ENCODE peak calls at places on chromosomes 16 and 17, in seven cellular contexts. B is breast epithelium; U is uterus; J is left ventricle myocardium inferior; W is SJCRH30; Q is CD8-positive, alpha-beta memory T cell; K is naive thymus-derived CD4-positive, alpha-beta T cell. C is an unnamed sample. For H3K4me1, the result is how much of the 10 kb centered on the place peaks cover.

GRCh38 chr17:61461967-61462733 is 9.9 kb downstream of the TBX4 start:
- DNase-seq in B (no peak), U (no peak), J (no peak), W (no peak), Q (no peak), K (no peak), C (no peak)

GRCh38 chr17:2549392-2550211 is 37.9 kb upstream of the METTL16 start:
- DNase-seq in B (no peak), U (no peak), J (no peak), W (no peak), Q (no peak), K (no peak), C (no peak)

GRCh38 chr17:10843806-10844205 is 5.9 kb upstream of the PIRT start:
- DNase-seq in B (no peak), U (no peak), J (no peak), W (no peak), Q (no peak), K (no peak), C (no peak)

GRCh38 chr17:21095735-21096134 is 31.0 kb upstream of the DHRS7B start:
- DNase-seq in B (no peak), U (no peak), J (no peak), W (no peak), Q (no peak), K (no peak), C (no peak)

GRCh38 chr16:22685162-22685830 is 128.7 kb upstream of the HS3ST2 start:
- DNase-seq in B (no peak), U (peak), J (peak), W (no peak), Q (no peak), K (no peak), C (no peak)

GRCh38 chr16:67404740-67405226 is 11.5 kb upstream of the TPPP3 start:
- DNase-seq in B (peak), U (no peak), J (no peak), W (no peak), Q (no peak), K (no peak), C (no peak)

GRCh38 chr17:51487947-51488346 is 227.6 kb downstream of the UTP18 start:
- DNase-seq in B (no peak), U (no peak), J (no peak), W (peak), Q (no peak), K (peak), C (no peak)

GRCh38 chr17:17179371-17179827 is 26.7 kb downstream of the PLD6 start:
- DNase-seq in B (no peak), U (no peak), J (no peak), W (no peak), Q (no peak), K (peak), C (no peak)

GRCh38 chr17:60439501-60439900 is 17.2 kb downstream of the CHCT1 start:
- DNase-seq in B (no peak), U (no peak), J (no peak), W (no peak), Q (no peak), K (no peak), C (no peak)

GRCh38 chr16:9846362-9847099 is 335.7 kb downstream of the GRIN2A start:
- DNase-seq in B (no peak), U (no peak), J (no peak), W (no peak), Q (no peak), K (no peak), C (no peak)

GRCh38 chr17:69672924-69673323 is 258.4 kb downstream of the MAP2K6 start:
- DNase-seq in B (no peak), U (no peak), J (no peak), W (no peak), Q (no peak), K (no peak), C (no peak)

GRCh38 chr17:41287050-41287449 is 11.6 kb downstream of the KRTAP9-7 start:
- DNase-seq in B (no peak), U (no peak), J (no peak), W (no peak), Q (no peak), K (no peak), C (no peak)

GRCh38 chr16:25171390-25171789 is 45.4 kb upstream of the AQP8 start:
- DNase-seq in B (no peak), U (no peak), J (no peak), W (no peak), Q (no peak), K (no peak), C (no peak)

GRCh38 chr16:86171329-86171728 is 272.4 kb downstream of the IRF8 start:
- DNase-seq in B (no peak), U (no peak), J (no peak), W (peak), Q (no peak), K (no peak), C (no peak)

GRCh38 chr16:89749637-89750036 is 28.3 kb downstream of the ZNF276 start:
- DNase-seq in B (no peak), U (no peak), J (peak), W (no peak), Q (no peak), K (no peak), C (no peak)

GRCh38 chr17:66518677-66519076 is 216.3 kb downstream of the PRKCA start:
- DNase-seq in B (no peak), U (no peak), J (no peak), W (no peak), Q (no peak), K (peak), C (no peak)

GRCh38 chr16:5862103-5863003 is 764.8 kb upstream of the EEF2KMT start:
- DNase-seq in B (no peak), U (no peak), J (no peak), W (no peak), Q (no peak), K (no peak), C (no peak)

GRCh38 chr16:19757762-19758595 is 39.9 kb downstream of the IQCK start:
- DNase-seq in B (no peak), U (no peak), J (no peak), W (peak), Q (no peak), K (no peak), C (no peak)

GRCh38 chr16:69179255-69180010 is 7.5 kb upstream of the SNTB2 start:
- DNase-seq in B (peak), U (peak), J (peak), W (peak), Q (no peak), K (no peak), C (no peak)

GRCh38 chr17:82797061-82797460 is 42.8 kb downstream of the ZNF750 start:
- DNase-seq in B (no peak), U (no peak), J (no peak), W (no peak), Q (no peak), K (no peak), C (no peak)

GRCh38 chr16:56048425-56049100 is 142.7 kb upstream of the GNAO1 start:
- DNase-seq in B (no peak), U (no peak), J (no peak), W (no peak), Q (no peak), K (no peak), C (no peak)

GRCh38 chr16:14600164-14600563 is 29.9 kb downstream of the PARN start:
- DNase-seq in B (no peak), U (no peak), J (no peak), W (peak), Q (no peak), K (peak), C (no peak)

GRCh38 chr16:79328327-79329162 is 272.0 kb downstream of the MAF start:
- DNase-seq in B (no peak), U (no peak), J (no peak), W (no peak), Q (no peak), K (no peak), C (no peak)

GRCh38 chr17:29573558-29573870 is 5.0 kb downstream of the TP53I13 start:
- DNase-seq in B (peak), U (no peak), J (peak), W (no peak), Q (no peak), K (no peak), C (no peak)

GRCh38 chr17:50952889-50953288 is 86.7 kb upstream of the TOB1 start:
- DNase-seq in B (no peak), U (no peak), J (no peak), W (no peak), Q (no peak), K (no peak), C (no peak)

GRCh38 chr17:65323055-65323454 is 185.9 kb downstream of the RGS9 start:
- DNase-seq in B (no peak), U (no peak), J (no peak), W (no peak), Q (no peak), K (no peak), C (no peak)

GRCh38 chr16:86199871-86200700 is 301.1 kb downstream of the IRF8 start:
- DNase-seq in B (no peak), U (no peak), J (no peak), W (peak), Q (no peak), K (no peak), C (no peak)

GRCh38 chr17:40348562-40349476 is 15.7 kb downstream of the GJD3 start:
- DNase-seq in B (peak), U (peak), J (peak), W (no peak), Q (no peak), K (no peak), C (no peak)

GRCh38 chr16:81405702-81406113 is 38.9 kb upstream of the CMIP start:
- DNase-seq in B (no peak), U (no peak), J (no peak), W (no peak), Q (no peak), K (no peak), C (no peak)

GRCh38 chr17:19247423-19247822 is 10.3 kb downstream of the EPN2 start:
- DNase-seq in B (no peak), U (no peak), J (no peak), W (no peak), Q (no peak), K (no peak), C (no peak)

GRCh38 chr16:77652399-77652798 is 69.9 kb upstream of the NUDT7 start:
- DNase-seq in B (no peak), U (no peak), J (no peak), W (no peak), Q (no peak), K (no peak), C (no peak)

GRCh38 chr16:10121496-10121895 is 60.7 kb downstream of the GRIN2A start:
- DNase-seq in B (no peak), U (no peak), J (no peak), W (no peak), Q (no peak), K (no peak), C (no peak)

GRCh38 chr16:89720859-89721643 is at the start of the genes VPS9D1 and ZNF276:
- DNase-seq in B (peak), U (peak), J (peak), W (peak), Q (peak), K (peak), C (peak)

GRCh38 chr16:13391337-13391736 is 489.9 kb downstream of the SHISA9 start:
- DNase-seq in B (no peak), U (no peak), J (no peak), W (no peak), Q (no peak), K (no peak), C (no peak)

DNA sequence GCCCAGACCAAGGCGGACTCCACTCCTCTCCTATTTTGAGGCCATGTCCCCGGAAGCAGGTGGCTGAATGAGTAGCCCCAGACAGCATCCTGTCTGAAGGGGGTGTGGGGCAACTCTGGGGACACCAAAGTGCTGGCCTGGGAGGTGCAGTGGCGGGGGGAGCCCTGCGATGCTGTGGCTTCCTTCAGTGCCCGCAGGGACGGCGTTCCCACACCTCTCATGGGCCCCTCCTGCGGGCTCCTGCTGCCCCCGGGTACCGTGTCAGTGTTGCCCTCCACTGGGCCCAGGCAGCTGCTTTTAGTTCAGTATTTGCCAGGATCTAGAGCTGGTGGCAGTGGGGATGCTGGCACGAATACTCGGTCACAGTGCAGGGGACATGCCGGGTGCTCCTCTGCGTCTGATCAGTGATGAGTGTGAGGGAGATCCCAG is 5.5 kb downstream of the FSCN2 start:
- DNase-seq in B (no peak), U (no peak), J (no peak), W (peak), Q (no peak), K (no peak), C (no peak)
- H3K4me1 ChIP-seq in B (under half), U (under half), J (under half), W (under half), Q (under half), K (under half), C (under half)

GRCh38 chr16:964696-965395 is 5.9 kb downstream of the LMF1 start:
- DNase-seq in B (no peak), U (no peak), J (no peak), W (no peak), Q (peak), K (peak), C (peak)

GRCh38 chr16:962901-963814 is 7.6 kb downstream of the LMF1 start:
- DNase-seq in B (no peak), U (no peak), J (no peak), W (no peak), Q (no peak), K (no peak), C (no peak)

GRCh38 chr16:965487-965886 is 5.3 kb downstream of the LMF1 start:
- DNase-seq in B (no peak), U (no peak), J (no peak), W (no peak), Q (no peak), K (no peak), C (no peak)

GRCh38 chr16:962366-962765 is 8.4 kb downstream of the LMF1 start:
- DNase-seq in B (no peak), U (no peak), J (no peak), W (no peak), Q (no peak), K (no peak), C (no peak)

GRCh38 chr16:963913-964695 is 6.7 kb downstream of the LMF1 start:
- DNase-seq in B (no peak), U (no peak), J (no peak), W (no peak), Q (no peak), K (no peak), C (no peak)
- H3K4me3 ChIP-seq in B (no peak), U (no peak), J (no peak), W (no peak), Q (no peak), K (no peak), C (no peak)

GRCh38 chr16:49824600-49824999 is 31.3 kb downstream of the ZNF423 start:
- DNase-seq in B (no peak), U (no peak), J (no peak), W (peak), Q (no peak), K (no peak), C (no peak)

GRCh38 chr16:49822649-49823370 is 33.1 kb downstream of the ZNF423 start:
- DNase-seq in B (no peak), U (no peak), J (no peak), W (no peak), Q (no peak), K (no peak), C (no peak)

GRCh38 chr16:49826515-49826914 is 29.4 kb downstream of the ZNF423 start:
- DNase-seq in B (no peak), U (no peak), J (no peak), W (no peak), Q (no peak), K (no peak), C (no peak)

GRCh38 chr16:49827806-49828428 is 28.0 kb downstream of the ZNF423 start:
- DNase-seq in B (no peak), U (no peak), J (no peak), W (no peak), Q (no peak), K (no peak), C (no peak)

DNA sequence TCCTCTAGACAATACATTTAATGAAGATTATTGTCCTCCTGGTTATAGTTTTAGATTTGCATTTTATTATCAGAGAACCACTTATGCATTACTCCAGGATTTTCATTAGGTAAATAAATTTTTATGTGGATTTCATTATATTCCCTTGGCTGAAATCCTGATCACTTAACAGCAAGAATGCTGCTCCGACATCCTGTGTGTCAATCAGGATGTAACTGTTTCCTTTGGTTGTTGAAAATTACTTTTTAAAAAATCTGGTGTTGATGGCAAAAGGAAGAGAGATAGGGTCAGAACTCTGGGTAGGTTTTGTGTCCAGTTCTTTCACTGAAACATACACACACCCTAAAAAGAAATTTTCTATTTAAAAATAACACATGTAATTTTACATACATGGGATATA is 30.9 kb downstream of the ZNF423 start:
- DNase-seq in B (no peak), U (no peak), J (no peak), W (no peak), Q (no peak), K (no peak), C (no peak)
- H3K27ac ChIP-seq in B (peak), U (no peak), J (peak), W (no peak), Q (no peak), K (no peak), C (no peak)

GRCh38 chr17:80786887-80787286 is 204.8 kb upstream of the CHMP6 start:
- DNase-seq in B (no peak), U (no peak), J (no peak), W (no peak), Q (no peak), K (no peak), C (no peak)

GRCh38 chr17:80786470-80786869 is 205.2 kb upstream of the CHMP6 start:
- DNase-seq in B (peak), U (no peak), J (no peak), W (peak), Q (no peak), K (no peak), C (no peak)

GRCh38 chr17:80783461-80783860 is 208.2 kb upstream of the CHMP6 start:
- DNase-seq in B (peak), U (no peak), J (no peak), W (no peak), Q (no peak), K (no peak), C (no peak)

GRCh38 chr17:80783971-80784370 is 207.7 kb upstream of the CHMP6 start:
- DNase-seq in B (peak), U (no peak), J (no peak), W (no peak), Q (no peak), K (no peak), C (no peak)

DNA sequence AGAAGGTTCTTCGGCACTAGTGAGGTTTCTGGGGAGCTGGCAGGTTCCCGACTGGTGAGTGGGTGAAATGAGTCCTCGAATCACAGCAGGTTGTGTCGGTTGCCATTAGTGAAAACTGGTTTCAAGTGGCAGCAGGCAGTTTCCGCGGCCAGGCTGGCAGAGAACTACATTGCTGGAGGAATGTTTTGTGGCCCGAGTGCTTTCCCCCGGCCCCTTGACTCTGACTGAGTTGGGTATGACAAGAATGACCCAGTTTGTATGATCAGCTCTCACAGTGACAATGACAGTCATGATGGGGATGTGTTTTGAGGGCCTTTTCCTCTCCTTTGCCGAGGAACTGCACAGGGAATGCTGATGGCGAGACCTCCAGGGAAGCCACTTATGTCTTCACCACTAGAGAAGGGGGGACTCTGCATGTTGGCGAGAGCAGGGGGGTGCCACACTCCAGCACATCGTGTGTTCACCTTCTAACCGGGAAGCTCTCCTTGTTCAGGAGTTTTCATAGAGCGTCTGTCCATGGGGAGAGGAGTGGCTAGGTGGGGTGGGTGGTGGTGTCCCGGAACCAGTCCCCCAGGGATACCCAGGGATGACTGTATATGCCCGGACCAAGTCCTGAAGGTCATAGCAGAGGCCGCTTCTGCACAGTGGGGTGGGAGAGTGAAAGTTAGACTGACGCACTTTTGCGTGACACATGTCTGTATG is 206.0 kb upstream of the CHMP6 start:
- DNase-seq in B (peak), U (no peak), J (no peak), W (no peak), Q (no peak), K (peak), C (peak)
- H3K4me1 ChIP-seq in B (under half), U (under half), J (under half), W (under half), Q (half or more), K (half or more), C (half or more)

GRCh38 chr17:42781639-42782401 is 1.4 kb downstream of the WNK4 start:
- DNase-seq in B (no peak), U (no peak), J (no peak), W (no peak), Q (no peak), K (no peak), C (no peak)
- H3K4me3 ChIP-seq in B (peak), U (no peak), J (no peak), W (no peak), Q (peak), K (no peak), C (no peak)

GRCh38 chr16:4536391-4537106 is 2.0 kb downstream of the CDIP1 start:
- DNase-seq in B (no peak), U (no peak), J (no peak), W (no peak), Q (no peak), K (no peak), C (no peak)

GRCh38 chr16:4535627-4536108 is 2.9 kb downstream of the CDIP1 start:
- DNase-seq in B (no peak), U (no peak), J (no peak), W (no peak), Q (no peak), K (no peak), C (no peak)

GRCh38 chr16:4538386-4539235 is at the start of gene CDIP1:
- DNase-seq in B (peak), U (peak), J (peak), W (peak), Q (peak), K (peak), C (peak)

GRCh38 chr16:4538067-4538385 is 547 bp downstream of the CDIP1 start:
- DNase-seq in B (no peak), U (no peak), J (no peak), W (no peak), Q (no peak), K (no peak), C (no peak)

GRCh38 chr16:4537376-4538066 is 1.1 kb downstream of the CDIP1 start:
- DNase-seq in B (no peak), U (no peak), J (peak), W (no peak), Q (no peak), K (no peak), C (no peak)
- H3K27ac ChIP-seq in B (peak), U (peak), J (peak), W (peak), Q (no peak), K (peak), C (peak)

GRCh38 chr16:30698139-30698815 is 694 bp upstream of the SRCAP start:
- DNase-seq in B (peak), U (peak), J (peak), W (peak), Q (peak), K (peak), C (peak)
- H3K4me1 ChIP-seq in B (under half), U (under half), J (under half), W (under half), Q (under half), K (under half), C (under half)

GRCh38 chr17:75832164-75832651 is 12.0 kb downstream of the UNC13D start:
- DNase-seq in B (no peak), U (peak), J (no peak), W (no peak), Q (peak), K (peak), C (peak)
- H3K4me3 ChIP-seq in B (no peak), U (no peak), J (no peak), W (no peak), Q (peak), K (peak), C (peak)